ENCODE peak calls at places on chromosomes 4 and X, in four cellular contexts. X is stimulated activated CD8-positive, alpha-beta memory T cell treated with anti-CD3 and anti-CD28 coated beads, Interleukin-12 subunit alpha, Interleukin-12 subunit beta, amount 100 ng/mL, for 4 hours; D is NCI-H2081; Q is GM19239. E is an unnamed sample.

GRCh38 chr4:26326791-26327190 is 6.0 kb downstream of the RBPJ start:
- DNase-seq in X (no peak), D (no peak), Q (no peak), E (no peak)

GRCh38 chr4:138573246-138573645 is 331.1 kb upstream of the SLC7A11 start:
- DNase-seq in X (no peak), D (no peak), Q (no peak), E (peak)

GRCh38 chr4:128387600-128388351 is 100.2 kb upstream of the PGRMC2 start:
- DNase-seq in X (no peak), D (peak), Q (no peak), E (peak)

GRCh38 chr4:1012031-1012739 is 759 bp downstream of the FGFRL1 start:
- DNase-seq in X (peak), D (peak), Q (no peak), E (peak)

GRCh38 chr4:91734682-91735081 is 569.1 kb upstream of the GRID2 start:
- DNase-seq in X (no peak), D (peak), Q (no peak), E (peak)

GRCh38 chrX:44585866-44586265 is 43.2 kb upstream of the FUNDC1 start:
- DNase-seq in X (no peak), D (no peak), Q (no peak), E (no peak)

GRCh38 chrX:20500171-20500865 is 233.6 kb upstream of the RPS6KA3 start:
- DNase-seq in X (no peak), D (no peak), Q (no peak), E (no peak)

GRCh38 chr4:81214518-81215218 is 354 bp downstream of the PRKG2 start:
- DNase-seq in X (no peak), D (peak), Q (no peak), E (no peak)

GRCh38 chr4:3831529-3832150 is 65.5 kb downstream of the ADRA2C start:
- DNase-seq in X (no peak), D (no peak), Q (no peak), E (no peak)

GRCh38 chr4:1489639-1489995 is 83.4 kb upstream of the NKX1-1 start:
- DNase-seq in X (no peak), D (no peak), Q (no peak), E (no peak)

GRCh38 chr4:139872274-139872673 is 206.7 kb downstream of the MGST2 start:
- DNase-seq in X (no peak), D (peak), Q (no peak), E (peak)

GRCh38 chr4:32140636-32141035 is 1420.5 kb downstream of the PCDH7 start:
- DNase-seq in X (no peak), D (no peak), Q (no peak), E (peak)

GRCh38 chrX:39675619-39676018 is 422.1 kb downstream of the BCOR start:
- DNase-seq in X (no peak), D (no peak), Q (no peak), E (peak)

GRCh38 chr4:153771058-153771457 is 11.2 kb upstream of the RNF175 start:
- DNase-seq in X (no peak), D (no peak), Q (no peak), E (peak)

GRCh38 chr4:127236875-127237274 is 395.9 kb upstream of the INTU start:
- DNase-seq in X (no peak), D (no peak), Q (no peak), E (no peak)

GRCh38 chr4:138259801-138260200 is 17.7 kb upstream of the SLC7A11 start:
- DNase-seq in X (no peak), D (no peak), Q (no peak), E (peak)

GRCh38 chr4:8871417-8872401 is at the start of gene HMX1:
- DNase-seq in X (no peak), D (no peak), Q (no peak), E (no peak)

GRCh38 chrX:4277122-4277521 is 563.7 kb upstream of the PRKX start:
- DNase-seq in X (no peak), D (peak), Q (no peak), E (no peak)

GRCh38 chr4:70601422-70602039 is 9.5 kb downstream of the AMBN start:
- DNase-seq in X (peak), D (peak), Q (peak), E (peak)

GRCh38 chr4:26110493-26110892 is 196.5 kb downstream of the SMIM20 start:
- DNase-seq in X (no peak), D (no peak), Q (no peak), E (no peak)

GRCh38 chr4:121777625-121778024 is 12.7 kb upstream of the SMIM43 start:
- DNase-seq in X (no peak), D (no peak), Q (no peak), E (no peak)

GRCh38 chr4:145196747-145197146 is 16.4 kb upstream of the OTUD4 start:
- DNase-seq in X (no peak), D (no peak), Q (no peak), E (no peak)

GRCh38 chr4:40038972-40039371 is 17.7 kb upstream of the N4BP2 start:
- DNase-seq in X (no peak), D (no peak), Q (no peak), E (peak)

GRCh38 chrX:37320541-37321203 is 28.5 kb upstream of the PRRG1 start:
- DNase-seq in X (no peak), D (no peak), Q (no peak), E (no peak)

GRCh38 chr4:55947254-55947882 is 1.4 kb upstream of the CEP135 start:
- DNase-seq in X (no peak), D (no peak), Q (no peak), E (peak)

GRCh38 chr4:122827899-122828601 is 1.4 kb downstream of the FGF2 start:
- DNase-seq in X (no peak), D (peak), Q (peak), E (peak)

GRCh38 chr4:108940086-108941033 is 177.5 kb upstream of the ETNPPL start:
- DNase-seq in X (no peak), D (no peak), Q (no peak), E (peak)

GRCh38 chr4:8205749-8206611 is 6.9 kb downstream of the SH3TC1 start:
- DNase-seq in X (no peak), D (peak), Q (no peak), E (peak)

GRCh38 chrX:16699389-16699788 is 13.1 kb downstream of the CTPS2 start:
- DNase-seq in X (no peak), D (no peak), Q (no peak), E (no peak)

GRCh38 chrX:119190251-119190651 is 45.8 kb upstream of the PGRMC1 start:
- DNase-seq in X (no peak), D (no peak), Q (no peak), E (no peak)

GRCh38 chr4:87843936-87844335 is 11.2 kb downstream of the MEPE start:
- DNase-seq in X (no peak), D (no peak), Q (no peak), E (peak)

GRCh38 chr4:84887824-84888223 is 78.7 kb downstream of the WDFY3 start:
- DNase-seq in X (no peak), D (no peak), Q (no peak), E (peak)

GRCh38 chr4:77188498-77189187 is 31.6 kb downstream of the CCNG2 start:
- DNase-seq in X (no peak), D (no peak), Q (no peak), E (no peak)

GRCh38 chr4:91527056-91527455 is 776.7 kb upstream of the GRID2 start:
- DNase-seq in X (no peak), D (no peak), Q (no peak), E (peak)

GRCh38 chr4:17276821-17277220 is 235.1 kb downstream of the QDPR start:
- DNase-seq in X (no peak), D (no peak), Q (no peak), E (no peak)

GRCh38 chr4:1763550-1764080 is 29.5 kb upstream of the FGFR3 start:
- DNase-seq in X (no peak), D (no peak), Q (no peak), E (no peak)

GRCh38 chr4:94410678-94411206 is 41.0 kb upstream of the PDLIM5 start:
- DNase-seq in X (no peak), D (no peak), Q (no peak), E (peak)